ENCODE peak calls at places on chromosomes 13 and 19, in eight cellular contexts. X, O, I, K, M, N, S and R are unnamed samples.

GRCh38 chr19:12833747-12834417 is 497 bp downstream of the RTBDN start:
- DNase-seq in M (no peak), N (no peak), I (no peak), X (peak), S (peak), O (no peak), K (no peak), R (peak)

GRCh38 chr13:101626925-101627555 is 174.6 kb downstream of the ITGBL1 start:
- DNase-seq in N (no peak), M (no peak), X (peak), I (peak), O (no peak), S (no peak), K (no peak), R (no peak)

GRCh38 chr13:32878172-32878571 is 138.1 kb upstream of the KL start:
- DNase-seq in M (no peak), N (no peak), I (peak), S (no peak), X (no peak), K (peak), O (peak), R (no peak)

GRCh38 chr19:41845001-41845050 is at the start of gene DMRTC2:
- DNase-seq in S (no peak), N (no peak), X (no peak), K (no peak), O (no peak), M (no peak), I (no peak), R (no peak)

GRCh38 chr13:47433461-47434005 is 536.7 kb upstream of the HTR2A start:
- DNase-seq in K (no peak), N (no peak), M (no peak), I (peak), O (no peak), X (no peak), S (no peak), R (no peak)

GRCh38 chr19:58556633-58557252 is 1.7 kb downstream of the UBE2M start:
- DNase-seq in K (no peak), S (no peak), X (no peak), I (no peak), N (no peak), M (no peak), O (no peak), R (no peak)

GRCh38 chr19:17944301-17944700 is 11.5 kb downstream of the CCDC124 start:
- DNase-seq in O (no peak), X (no peak), M (no peak), K (no peak), S (no peak), N (no peak), I (peak), R (peak)

GRCh38 chr19:9914001-9914314 is 22.4 kb downstream of the OLFM2 start:
- DNase-seq in M (no peak), K (no peak), N (no peak), O (no peak), I (no peak), X (no peak), S (no peak), R (no peak)

GRCh38 chr13:28574617-28575142 is 79.8 kb upstream of the FLT1 start:
- DNase-seq in S (no peak), N (no peak), O (peak), M (peak), K (peak), X (no peak), I (peak), R (peak)

GRCh38 chr19:48551437-48552302 is at the start of gene SULT2B1:
- DNase-seq in O (peak), S (peak), N (peak), K (no peak), M (no peak), X (no peak), I (no peak), R (no peak)

GRCh38 chr19:8366121-8366581 is 2.2 kb downstream of the ANGPTL4 start:
- DNase-seq in K (no peak), X (no peak), N (no peak), I (no peak), O (no peak), S (no peak), M (no peak), R (no peak)

GRCh38 chr19:6250024-6250605 is 29.7 kb downstream of the MLLT1 start:
- DNase-seq in S (no peak), I (peak), N (no peak), X (no peak), K (no peak), O (no peak), M (no peak), R (no peak)

GRCh38 chr13:44930280-44930679 is 59.0 kb downstream of the NUFIP1 start:
- DNase-seq in M (no peak), K (no peak), O (no peak), N (no peak), X (no peak), S (no peak), I (no peak), R (no peak)

GRCh38 chr13:106381083-106381482 is 154.4 kb downstream of the EFNB2 start:
- DNase-seq in O (no peak), K (no peak), I (peak), X (no peak), S (no peak), M (no peak), N (no peak), R (no peak)

GRCh38 chr19:35704218-35704617 is at the start of gene ZBTB32:
- DNase-seq in X (no peak), K (no peak), S (no peak), M (peak), N (no peak), I (peak), O (no peak), R (peak)

GRCh38 chr19:28878862-28879566 is 333.9 kb downstream of the UQCRFS1 start:
- DNase-seq in K (no peak), S (peak), X (peak), M (peak), N (peak), O (no peak), I (peak), R (peak)

GRCh38 chr13:107066355-107066754 is 498.4 kb upstream of the ARGLU1 start:
- DNase-seq in I (no peak), M (no peak), X (no peak), O (no peak), N (no peak), K (no peak), S (no peak), R (no peak)

GRCh38 chr13:29925457-29925856 is 75.0 kb upstream of the UBL3 start:
- DNase-seq in M (no peak), X (no peak), K (no peak), N (peak), O (peak), S (peak), I (peak), R (peak)

GRCh38 chr13:33441015-33441414 is 155.5 kb upstream of the STARD13 start:
- DNase-seq in N (peak), X (no peak), O (no peak), I (peak), S (no peak), K (no peak), M (peak), R (no peak)

GRCh38 chr19:48499352-48500090 is 12.1 kb downstream of the LMTK3 start:
- DNase-seq in I (no peak), K (no peak), X (no peak), N (no peak), S (no peak), O (no peak), M (no peak), R (no peak)

GRCh38 chr19:33417751-33418150 is 44.2 kb downstream of the CEBPG start:
- DNase-seq in I (no peak), X (no peak), O (no peak), M (no peak), K (no peak), S (no peak), N (no peak), R (no peak)

GRCh38 chr13:43786766-43787517 is at the start of gene ENOX1:
- DNase-seq in I (peak), S (peak), X (peak), N (peak), K (no peak), O (no peak), M (peak), R (peak)

GRCh38 chr13:98393873-98394272 is 183.0 kb downstream of the STK24 start:
- DNase-seq in S (no peak), M (no peak), N (no peak), X (no peak), O (no peak), K (no peak), I (no peak), R (no peak)

GRCh38 chr13:94433055-94433947 is 46.2 kb downstream of the DCT start:
- DNase-seq in S (peak), X (no peak), O (no peak), I (no peak), K (no peak), M (no peak), N (peak), R (no peak)

GRCh38 chr19:38417544-38418506 is 8.2 kb downstream of the RASGRP4 start:
- DNase-seq in K (peak), O (no peak), S (peak), N (no peak), X (peak), I (no peak), M (peak), R (peak)

GRCh38 chr13:50376895-50377575 is 361.8 kb downstream of the KCNRG start:
- DNase-seq in O (no peak), K (no peak), X (no peak), N (peak), S (no peak), M (no peak), I (no peak), R (no peak)

GRCh38 chr13:45537506-45537905 is 72.8 kb downstream of the COG3 start:
- DNase-seq in K (no peak), M (no peak), N (no peak), S (no peak), O (no peak), I (peak), X (no peak), R (no peak)